ENCODE peak calls at places on chromosomes 7 and 10, in four cellular contexts. D is KBM-7, G is iPS-NIHi11, Z is T-cell. V is an unnamed sample.

GRCh38 chr10:85490431-85490830 is 876.2 kb downstream of the GRID1 start:
- DNase-seq in D (no peak), G (no peak), Z (no peak), V (no peak)

GRCh38 chr10:46557319-46558140 is 1.1 kb upstream of the GPRIN2 start:
- DNase-seq in D (no peak), Z (no peak), G (peak; percentile 75), V (no peak)

GRCh38 chr10:123831259-123831658 is 60.3 kb downstream of the CPXM2 start:
- DNase-seq in D (no peak), G (no peak), Z (no peak), V (no peak)

GRCh38 chr7:45229130-45229920 is 71.7 kb downstream of the RAMP3 start:
- DNase-seq in Z (no peak), G (no peak), D (no peak), V (no peak)

GRCh38 chr7:106400990-106401389 is 116.2 kb upstream of the NAMPT start:
- DNase-seq in Z (no peak), D (no peak), G (no peak), V (no peak)

GRCh38 chr10:104127411-104127810 is 5.4 kb downstream of the SFR1 start:
- DNase-seq in Z (no peak), G (peak; percentile 46), D (peak; percentile 38), V (no peak)

GRCh38 chr7:13411641-13412040 is 577.8 kb downstream of the ETV1 start:
- DNase-seq in Z (no peak), D (no peak), G (no peak), V (no peak)

GRCh38 chr10:129888784-129889616 is 75.1 kb downstream of the EBF3 start:
- DNase-seq in D (peak; percentile 19), Z (peak; percentile 24), G (peak; percentile 90), V (peak; percentile 14)

GRCh38 chr7:39464350-39465054 is 101.7 kb upstream of the YAE1 start:
- DNase-seq in Z (no peak), D (peak; percentile 3), G (no peak), V (no peak)

GRCh38 chr10:64209574-64209973 is 688.4 kb downstream of the REEP3 start:
- DNase-seq in G (no peak), Z (no peak), D (no peak), V (no peak)

GRCh38 chr10:6522230-6522629 is 57.8 kb downstream of the PRKCQ start:
- DNase-seq in G (no peak), Z (no peak), D (no peak), V (no peak)

GRCh38 chr10:10438335-10439123 is 579.1 kb upstream of the CELF2 start:
- DNase-seq in G (no peak), D (no peak), Z (no peak), V (no peak)

GRCh38 chr10:46555366-46555712 is 1.1 kb downstream of the GPRIN2 start:
- DNase-seq in G (no peak), Z (no peak), D (no peak), V (no peak)

GRCh38 chr10:97647556-97647955 is 7.1 kb downstream of the PI4K2A start:
- DNase-seq in D (no peak), Z (no peak), G (no peak), V (no peak)

GRCh38 chr10:49679480-49679893 is at the start of gene C10orf53:
- DNase-seq in D (peak; percentile 38), Z (no peak), G (peak; percentile 90), V (no peak)

GRCh38 chr10:103241262-103242011 is 4.2 kb upstream of the RPEL1 start:
- DNase-seq in D (peak; percentile 58), G (peak; percentile 62), Z (no peak), V (no peak)

GRCh38 chr7:512146-512510 is 7.5 kb downstream of the PDGFA start:
- DNase-seq in D (no peak), Z (no peak), G (no peak), V (no peak)

GRCh38 chr7:100575206-100575631 is 1.5 kb upstream of the SAP25 start:
- DNase-seq in G (no peak), D (no peak), Z (no peak), V (no peak)

GRCh38 chr7:2864999-2865670 is 21.0 kb upstream of the GNA12 start:
- DNase-seq in D (peak; percentile 71), G (peak; percentile 88), Z (peak; percentile 70), V (peak; percentile 53)

GRCh38 chr10:21496285-21497176 is 29.0 kb downstream of the SKIDA1 start:
- DNase-seq in D (peak; percentile 69), G (peak; percentile 46), Z (peak; percentile 58), V (no peak)

GRCh38 chr10:47357911-47358310 is 9.7 kb downstream of the RBP3 start:
- DNase-seq in G (no peak), Z (no peak), D (no peak), V (no peak)

GRCh38 chr10:34505338-34505737 is 309.8 kb downstream of the PARD3 start:
- DNase-seq in Z (no peak), D (no peak), G (peak; percentile 15), V (no peak)

GRCh38 chr10:113746188-113746950 is 5.1 kb upstream of the PLEKHS1 start:
- DNase-seq in D (no peak), Z (no peak), G (no peak), V (no peak)

GRCh38 chr10:71223365-71224058 is 11.1 kb downstream of the UNC5B start:
- DNase-seq in Z (no peak), G (no peak), D (no peak), V (no peak)

GRCh38 chr7:18874875-18875274 is 242.6 kb downstream of the TWIST1 start:
- DNase-seq in Z (no peak), D (no peak), G (no peak), V (no peak)